ENCODE peak calls at places on chromosomes 1 and 21, in ten cellular contexts. V, T, U, M, S, D, I, G, W and R are unnamed samples. For H3K36me3, the result is how much of the 10 kb centered on the place peaks cover.

GRCh38 chr1:23592209-23592905 is 33.1 kb upstream of the ID3 start:
- DNase-seq in D (no peak), W (no peak), M (no peak), V (no peak), G (no peak), S (no peak), T (no peak), I (no peak), U (no peak), R (peak)

GRCh38 chr21:44568667-44569556 is 4.6 kb upstream of the KRTAP10-4 start:
- DNase-seq in G (no peak), T (no peak), I (no peak), M (no peak), S (no peak), V (peak), D (no peak), W (no peak), U (no peak), R (no peak)

GRCh38 chr1:44791364-44791801 is 3.4 kb upstream of the BEST4 start:
- DNase-seq in I (no peak), W (peak), G (no peak), T (no peak), S (no peak), D (no peak), U (no peak), V (peak), M (no peak), R (no peak)

GRCh38 chr1:57208903-57209302 is 215.0 kb downstream of the DAB1 start:
- DNase-seq in S (no peak), U (no peak), D (no peak), M (no peak), V (no peak), I (no peak), G (no peak), T (no peak), W (no peak), R (no peak)

GRCh38 chr1:33927721-33928120 is 63.8 kb downstream of the HMGB4 start:
- DNase-seq in W (no peak), I (no peak), G (no peak), U (peak), V (no peak), S (no peak), D (no peak), M (no peak), T (no peak), R (no peak)

GRCh38 chr1:157411769-157412168 is 140.5 kb downstream of the FCRL5 start:
- DNase-seq in W (no peak), G (no peak), S (no peak), T (no peak), D (no peak), U (no peak), V (no peak), I (no peak), M (no peak), R (no peak)

GRCh38 chr1:229093546-229094336 is 177.2 kb upstream of the RAB4A start:
- DNase-seq in G (no peak), I (no peak), T (no peak), U (no peak), V (no peak), D (no peak), M (no peak), W (peak), S (no peak), R (no peak)

GRCh38 chr1:116268211-116268610 is 104.8 kb upstream of the ATP1A1 start:
- DNase-seq in I (no peak), W (no peak), M (no peak), D (no peak), T (peak), U (no peak), S (no peak), V (no peak), G (peak), R (no peak)

GRCh38 chr1:29527314-29528004 is 291.1 kb downstream of the PTPRU start:
- DNase-seq in W (no peak), V (no peak), G (no peak), I (peak), D (no peak), U (no peak), M (no peak), T (peak), S (no peak), R (no peak)

GRCh38 chr1:3625151-3625907 is 514 bp downstream of the TPRG1L start:
- DNase-seq in G (no peak), V (peak), I (peak), S (no peak), T (peak), U (peak), M (no peak), W (no peak), D (no peak), R (peak)

GRCh38 chr1:243475966-243476365 is 220.1 kb downstream of the SDCCAG8 start:
- DNase-seq in G (no peak), W (no peak), S (no peak), V (peak), T (no peak), U (peak), M (no peak), I (peak), D (no peak), R (peak)

GRCh38 chr1:40701684-40702083 is 10.2 kb downstream of the NFYC start:
- DNase-seq in I (no peak), S (no peak), D (no peak), M (no peak), V (no peak), U (no peak), T (no peak), G (no peak), W (no peak), R (no peak)

GRCh38 chr1:102891868-102892625 is 216.3 kb downstream of the COL11A1 start:
- DNase-seq in W (no peak), T (no peak), V (no peak), M (no peak), D (no peak), G (no peak), S (no peak), I (no peak), U (peak), R (no peak)

GRCh38 chr1:182381962-182382819 is 9.4 kb downstream of the GLUL start:
- DNase-seq in G (no peak), U (no peak), S (no peak), T (no peak), W (no peak), I (no peak), M (no peak), V (no peak), D (no peak), R (no peak)
- H3K36me3 ChIP-seq in G (under half), U (under half), S (half or more), T (under half), W (half or more), I (under half), M (under half), V (half or more), D (under half), R (under half)

DNA sequence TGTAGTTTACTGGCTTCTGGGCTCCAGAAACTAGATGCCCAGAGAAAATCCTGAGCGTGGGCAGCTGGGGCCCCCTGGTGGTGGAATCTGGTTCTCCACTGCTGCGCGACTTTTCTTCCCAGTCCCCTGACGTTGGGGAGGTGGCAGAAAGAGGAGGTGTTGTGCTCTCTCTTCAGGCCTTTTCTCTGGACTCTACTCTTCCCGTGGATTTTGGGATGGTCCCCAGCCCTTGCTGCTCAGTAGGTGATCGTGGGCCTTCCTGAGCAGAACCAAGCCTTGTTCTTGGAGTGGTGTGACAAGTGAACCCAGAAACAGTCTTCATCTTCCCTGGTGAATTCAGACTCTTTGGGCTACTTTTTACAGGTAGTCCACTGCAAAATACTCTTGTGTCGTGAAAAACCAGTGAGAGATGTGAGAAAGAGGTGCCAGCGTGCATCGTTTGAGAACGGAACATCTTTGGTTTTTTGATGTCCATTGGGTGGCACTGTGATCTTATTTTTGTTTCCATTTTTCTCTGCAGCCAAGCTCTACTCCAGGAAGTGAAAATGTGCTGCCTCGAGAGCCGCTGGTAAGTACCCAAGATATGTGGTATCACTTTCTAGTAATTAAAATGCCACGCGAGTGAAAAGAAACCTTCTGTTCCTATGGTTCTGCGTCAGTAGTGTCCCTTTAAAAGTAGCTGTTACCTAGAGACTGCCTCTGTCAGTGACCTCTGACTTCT is 20.2 kb downstream of the PEX14 start:
- DNase-seq in S (peak), T (peak), G (peak), W (peak), M (peak), U (peak), D (no peak), V (peak), I (peak), R (peak)
- H3K27ac ChIP-seq in S (peak), T (no peak), G (peak), W (no peak), M (peak), U (peak), D (peak), V (no peak), I (no peak), R (no peak)

DNA sequence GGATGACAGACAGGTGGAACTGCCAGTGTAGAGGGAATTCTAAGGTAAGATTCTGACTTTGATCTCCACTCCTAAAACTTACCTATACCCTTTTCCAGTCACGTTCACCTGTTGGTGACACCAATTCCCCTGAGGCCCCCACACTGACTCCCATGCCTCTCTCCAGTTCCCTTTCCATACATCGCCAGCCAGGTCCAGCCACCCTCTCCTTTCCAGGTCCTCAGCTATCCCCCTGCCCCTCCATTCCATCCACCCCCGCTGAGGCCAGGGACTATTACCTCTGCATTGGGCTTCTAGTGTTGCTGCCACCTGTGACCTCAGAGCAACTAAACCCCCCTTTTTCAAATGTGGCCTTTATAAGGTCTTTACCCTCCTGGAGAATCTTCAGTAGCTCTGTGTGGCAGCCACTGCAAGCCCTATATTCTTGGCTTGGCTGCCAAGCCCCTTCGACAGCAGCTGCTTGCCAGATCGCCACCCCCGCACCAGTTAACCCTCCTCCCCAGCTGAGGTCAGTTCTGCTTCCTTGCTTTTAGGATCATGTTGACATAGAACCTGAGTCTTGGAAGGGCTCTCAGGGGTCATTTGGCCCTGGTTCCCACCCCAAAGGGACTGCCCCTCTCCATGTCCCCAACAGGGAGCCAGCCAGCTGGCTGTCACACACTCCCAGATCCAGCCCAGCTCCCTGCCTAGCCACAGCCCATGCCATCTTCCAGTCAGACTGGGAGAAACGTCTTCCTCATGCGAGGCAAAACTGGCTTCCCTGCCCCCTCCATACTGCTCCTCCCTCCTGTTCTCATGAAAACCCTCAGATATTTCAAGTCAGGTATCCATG is 14.7 kb downstream of the CSF1 start:
- DNase-seq in V (no peak), S (no peak), T (no peak), D (no peak), U (no peak), M (no peak), G (no peak), I (no peak), W (no peak), R (no peak)
- H3K36me3 ChIP-seq in V (half or more), S (half or more), T (under half), D (under half), U (half or more), M (under half), G (under half), I (under half), W (half or more), R (under half)

GRCh38 chr1:39110325-39110851 is 84.2 kb downstream of the NDUFS5 start:
- DNase-seq in I (no peak), W (peak), D (no peak), V (no peak), S (no peak), M (no peak), T (no peak), G (no peak), U (peak), R (no peak)
- H3K27ac ChIP-seq in I (peak), W (peak), D (peak), V (no peak), S (peak), M (no peak), T (peak), G (peak), U (peak), R (no peak)